ENCODE peak calls at places on chromosomes 1 and 21, in nine cellular contexts. I, U, E, J, O, W, T, Z and X are unnamed samples. For H3K4me1, the result is how much of the 10 kb centered on the place peaks cover.

GRCh38 chr1:76267631-76268030 is 193.1 kb downstream of the ST6GALNAC3 start:
- DNase-seq in I (no peak), U (no peak), E (no peak), J (no peak), O (no peak), W (no peak), T (no peak), Z (no peak), X (no peak)

GRCh38 chr1:52905376-52905698 is 16.2 kb downstream of the ECHDC2 start:
- DNase-seq in I (no peak), U (no peak), E (no peak), J (no peak), O (no peak), W (no peak), T (peak), Z (no peak), X (no peak)

GRCh38 chr1:52403566-52404115 is 582 bp downstream of the ORC1 start:
- DNase-seq in I (peak), U (no peak), E (peak), J (peak), O (peak), W (no peak), T (no peak), Z (no peak), X (peak)

GRCh38 chr1:188386161-188386560 is 1557.4 kb downstream of the PLA2G4A start:
- DNase-seq in I (no peak), U (no peak), E (no peak), J (no peak), O (no peak), W (no peak), T (no peak), Z (no peak), X (no peak)

GRCh38 chr1:164748253-164748899 is 189.4 kb downstream of the PBX1 start:
- DNase-seq in I (peak), U (no peak), E (peak), J (peak), O (peak), W (peak), T (peak), Z (no peak), X (no peak)

GRCh38 chr1:206672011-206672688 is 12.6 kb upstream of the MAPKAPK2 start:
- DNase-seq in I (no peak), U (no peak), E (peak), J (no peak), O (no peak), W (no peak), T (no peak), Z (no peak), X (peak)

GRCh38 chr1:41805771-41806471 is 112.8 kb downstream of the HIVEP3 start:
- DNase-seq in I (no peak), U (no peak), E (no peak), J (no peak), O (no peak), W (no peak), T (no peak), Z (no peak), X (no peak)

GRCh38 chr1:155003227-155003765 is 694 bp downstream of the ZBTB7B start:
- DNase-seq in I (peak), U (no peak), E (peak), J (no peak), O (no peak), W (no peak), T (peak), Z (peak), X (peak)

GRCh38 chr1:198849108-198849507 is 210.3 kb downstream of the PTPRC start:
- DNase-seq in I (no peak), U (no peak), E (no peak), J (no peak), O (no peak), W (no peak), T (no peak), Z (no peak), X (no peak)

GRCh38 chr21:37767984-37768383 is 148.3 kb downstream of the KCNJ6 start:
- DNase-seq in I (no peak), U (no peak), E (no peak), J (no peak), O (peak), W (no peak), T (no peak), Z (no peak), X (no peak)

GRCh38 chr1:58432813-58433668 is 113.5 kb downstream of the OMA1 start:
- DNase-seq in I (no peak), U (no peak), E (no peak), J (peak), O (peak), W (no peak), T (peak), Z (no peak), X (no peak)

GRCh38 chr1:61320575-61320974 is 238.2 kb downstream of the NFIA start:
- DNase-seq in I (no peak), U (no peak), E (no peak), J (no peak), O (no peak), W (no peak), T (no peak), Z (no peak), X (no peak)

GRCh38 chr1:98179159-98179558 is 258.3 kb upstream of the DPYD start:
- DNase-seq in I (no peak), U (no peak), E (no peak), J (no peak), O (no peak), W (no peak), T (no peak), Z (no peak), X (no peak)

GRCh38 chr1:153945131-153945794 is 1.3 kb downstream of the DENND4B start:
- DNase-seq in I (peak), U (no peak), E (peak), J (peak), O (peak), W (peak), T (peak), Z (peak), X (peak)

GRCh38 chr21:36699026-36699545 is at the start of gene SIM2:
- DNase-seq in I (no peak), U (no peak), E (peak), J (no peak), O (peak), W (no peak), T (no peak), Z (no peak), X (no peak)

GRCh38 chr21:16196521-16197208 is 466.9 kb downstream of the USP25 start:
- DNase-seq in I (no peak), U (no peak), E (no peak), J (no peak), O (no peak), W (no peak), T (no peak), Z (no peak), X (no peak)

GRCh38 chr21:44704636-44705001 is 6.8 kb downstream of the TSPEAR start:
- DNase-seq in I (no peak), U (no peak), E (no peak), J (no peak), O (no peak), W (no peak), T (no peak), Z (no peak), X (no peak)

GRCh38 chr1:58919986-58920376 is 136.1 kb upstream of the JUN start:
- DNase-seq in I (no peak), U (no peak), E (no peak), J (no peak), O (no peak), W (no peak), T (no peak), Z (no peak), X (no peak)

GRCh38 chr1:92575123-92575522 is 88.4 kb upstream of the GFI1 start:
- DNase-seq in I (no peak), U (no peak), E (no peak), J (no peak), O (no peak), W (no peak), T (no peak), Z (no peak), X (no peak)

GRCh38 chr21:31038376-31038775 is at the start of gene KRTAP19-8:
- DNase-seq in I (no peak), U (no peak), E (no peak), J (no peak), O (no peak), W (no peak), T (no peak), Z (no peak), X (no peak)

GRCh38 chr1:221289103-221289502 is 409.9 kb downstream of the HLX start:
- DNase-seq in I (no peak), U (no peak), E (no peak), J (no peak), O (no peak), W (no peak), T (no peak), Z (no peak), X (no peak)

GRCh38 chr1:66330711-66331110 is 203.2 kb upstream of the SGIP1 start:
- DNase-seq in I (no peak), U (no peak), E (no peak), J (no peak), O (peak), W (no peak), T (no peak), Z (no peak), X (no peak)
- H3K4me1 ChIP-seq in I (under half), U (under half), E (under half), J (under half), O (under half), W (under half), T (under half), Z (under half), X (under half)

GRCh38 chr1:157140068-157140588 is 1.9 kb upstream of the ETV3 start:
- DNase-seq in I (no peak), U (no peak), E (no peak), J (no peak), O (no peak), W (no peak), T (no peak), Z (no peak), X (no peak)

GRCh38 chr1:157137051-157137772 is 983 bp downstream of the ETV3 start:
- DNase-seq in I (no peak), U (no peak), E (peak), J (peak), O (peak), W (peak), T (no peak), Z (no peak), X (peak)

GRCh38 chr1:157137773-157138219 is 399 bp downstream of the ETV3 start:
- DNase-seq in I (no peak), U (no peak), E (no peak), J (no peak), O (no peak), W (no peak), T (no peak), Z (no peak), X (no peak)

GRCh38 chr1:157139125-157139524 is 930 bp upstream of the ETV3 start:
- DNase-seq in I (no peak), U (no peak), E (peak), J (no peak), O (no peak), W (no peak), T (no peak), Z (no peak), X (no peak)

GRCh38 chr1:157138220-157139124 is at the start of gene ETV3:
- DNase-seq in I (peak), U (peak), E (peak), J (peak), O (peak), W (peak), T (peak), Z (peak), X (peak)
- TF ChIP-seq POLR2A in I (peak), U (peak), E (peak), J (peak), O (peak), W (peak), T (peak), Z (peak), X (peak)

GRCh38 chr1:23477359-23478144 is 6.4 kb downstream of the ASAP3 start:
- DNase-seq in I (no peak), U (no peak), E (no peak), J (no peak), O (no peak), W (no peak), T (no peak), Z (no peak), X (no peak)
- H3K4me1 ChIP-seq in I (half or more), U (under half), E (under half), J (under half), O (under half), W (under half), T (under half), Z (under half), X (under half)

GRCh38 chr1:25993197-25993951 is 4.5 kb downstream of the PAFAH2 start:
- DNase-seq in I (no peak), U (no peak), E (peak), J (no peak), O (no peak), W (no peak), T (no peak), Z (no peak), X (no peak)
- TF ChIP-seq POLR2A in I (no peak), U (no peak), E (no peak), J (no peak), O (no peak), W (no peak), T (no peak), Z (no peak), X (no peak)

DNA sequence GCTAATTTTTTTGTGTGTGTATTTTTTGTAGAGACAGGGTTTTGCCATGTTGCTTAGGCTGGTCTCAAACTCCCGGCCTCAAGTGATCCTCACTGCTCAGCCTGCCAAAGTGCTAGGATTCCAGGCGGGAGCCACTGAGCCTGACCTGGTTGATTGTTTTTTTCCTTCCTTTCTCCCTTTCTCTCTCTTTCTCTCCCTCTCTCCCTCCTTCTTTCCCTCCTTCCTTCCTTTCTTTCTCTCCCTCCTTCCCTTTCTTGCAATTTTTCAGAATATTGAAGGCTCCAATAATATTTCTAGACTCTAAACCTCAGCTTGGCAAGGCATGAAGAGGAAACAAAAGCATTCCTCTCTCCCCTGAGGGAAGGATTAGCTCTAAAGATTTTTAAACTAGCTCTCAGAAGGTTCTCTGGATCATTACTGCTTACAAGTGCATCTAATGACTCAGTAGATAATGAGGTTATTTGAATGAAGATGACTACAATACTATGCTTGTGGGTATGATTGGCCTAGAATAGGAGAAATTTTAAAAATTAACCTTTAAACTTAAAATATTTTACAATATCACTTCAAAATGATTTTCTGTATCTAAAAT is 68.5 kb upstream of the GADD45A start:
- DNase-seq in I (no peak), U (no peak), E (no peak), J (no peak), O (peak), W (no peak), T (no peak), Z (no peak), X (no peak)
- H3K4me1 ChIP-seq in I (under half), U (under half), E (under half), J (under half), O (under half), W (under half), T (under half), Z (under half), X (under half)

GRCh38 chr1:31936278-31936965 is 1.7 kb downstream of the PTP4A2 start:
- DNase-seq in I (no peak), U (no peak), E (peak), J (no peak), O (peak), W (no peak), T (no peak), Z (no peak), X (no peak)

GRCh38 chr1:31938184-31938975 is at the start of gene PTP4A2:
- DNase-seq in I (peak), U (peak), E (peak), J (peak), O (peak), W (peak), T (peak), Z (peak), X (peak)

GRCh38 chr1:31937300-31938183 is 626 bp downstream of the PTP4A2 start:
- DNase-seq in I (peak), U (peak), E (peak), J (peak), O (peak), W (peak), T (peak), Z (peak), X (peak)

GRCh38 chr1:31936966-31937299 is 1.2 kb downstream of the PTP4A2 start:
- DNase-seq in I (no peak), U (no peak), E (no peak), J (no peak), O (no peak), W (no peak), T (no peak), Z (no peak), X (no peak)

GRCh38 chr1:31939484-31940329 is 1.5 kb upstream of the PTP4A2 start:
- DNase-seq in I (peak), U (no peak), E (peak), J (peak), O (peak), W (peak), T (peak), Z (peak), X (peak)
- TF ChIP-seq POLR2A in I (peak), U (no peak), E (no peak), J (peak), O (no peak), W (no peak), T (no peak), Z (no peak), X (no peak)

GRCh38 chr1:27489973-27490741 is at the start of gene WASF2:
- DNase-seq in I (peak), U (peak), E (peak), J (peak), O (peak), W (peak), T (peak), Z (peak), X (peak)

GRCh38 chr1:27487927-27488522 is 1.9 kb downstream of the WASF2 start:
- DNase-seq in I (no peak), U (no peak), E (peak), J (no peak), O (no peak), W (no peak), T (no peak), Z (no peak), X (no peak)

GRCh38 chr1:27496604-27497155 is 6.7 kb upstream of the WASF2 start:
- DNase-seq in I (no peak), U (no peak), E (no peak), J (no peak), O (peak), W (no peak), T (no peak), Z (peak), X (no peak)

GRCh38 chr1:27488523-27489138 is 1.3 kb downstream of the WASF2 start:
- DNase-seq in I (no peak), U (no peak), E (peak), J (no peak), O (peak), W (no peak), T (no peak), Z (no peak), X (no peak)

GRCh38 chr1:27491748-27492700 is 2.1 kb upstream of the WASF2 start:
- DNase-seq in I (no peak), U (no peak), E (no peak), J (peak), O (no peak), W (no peak), T (no peak), Z (peak), X (peak)
- H3K4me1 ChIP-seq in I (under half), U (under half), E (under half), J (under half), O (under half), W (under half), T (under half), Z (under half), X (under half)

GRCh38 chr1:22711591-22712501 is 1.2 kb downstream of the EPHB2 start:
- DNase-seq in I (peak), U (no peak), E (no peak), J (no peak), O (peak), W (no peak), T (peak), Z (peak), X (peak)

GRCh38 chr1:22711071-22711470 is 432 bp downstream of the EPHB2 start:
- DNase-seq in I (no peak), U (no peak), E (no peak), J (no peak), O (no peak), W (no peak), T (peak), Z (peak), X (no peak)

GRCh38 chr1:22709891-22710687 is 550 bp upstream of the EPHB2 start:
- DNase-seq in I (peak), U (no peak), E (peak), J (peak), O (peak), W (peak), T (peak), Z (peak), X (peak)

GRCh38 chr1:22709227-22709626 is 1.4 kb upstream of the EPHB2 start:
- DNase-seq in I (no peak), U (no peak), E (no peak), J (no peak), O (no peak), W (no peak), T (no peak), Z (no peak), X (no peak)

DNA sequence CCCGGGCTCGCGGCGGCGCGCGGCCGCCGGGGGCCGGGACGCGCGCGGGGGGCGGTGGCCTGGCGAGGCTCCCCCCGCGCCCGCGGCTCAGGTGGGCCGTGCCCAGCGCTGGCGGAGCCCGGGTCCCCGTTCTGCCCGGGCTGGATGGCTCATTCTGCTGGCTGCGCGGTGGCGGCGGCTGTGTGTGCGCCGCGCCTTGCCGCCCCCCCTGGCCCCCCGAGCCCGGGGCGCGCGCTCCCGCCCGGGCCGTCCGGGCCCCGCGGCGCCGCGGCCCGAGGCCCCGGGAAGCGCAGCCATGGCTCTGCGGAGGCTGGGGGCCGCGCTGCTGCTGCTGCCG is at the start of gene EPHB2:
- DNase-seq in I (peak), U (no peak), E (peak), J (peak), O (peak), W (no peak), T (peak), Z (no peak), X (peak)
- TF ChIP-seq POLR2A in I (no peak), U (no peak), E (no peak), J (no peak), O (peak), W (no peak), T (no peak), Z (no peak), X (no peak)

GRCh38 chr1:8398086-8398485 is 80.2 kb downstream of the SLC45A1 start:
- DNase-seq in I (no peak), U (no peak), E (no peak), J (no peak), O (no peak), W (no peak), T (no peak), Z (no peak), X (no peak)
- H3K4me1 ChIP-seq in I (under half), U (under half), E (under half), J (half or more), O (under half), W (under half), T (under half), Z (under half), X (under half)